ENCODE peak calls at places on chromosomes 7 and 10, in six cellular contexts. Z is NB4, B is IMR-90, T is fibroblast of lung, V is GM12865, G is AG04450. D is an unnamed sample.

GRCh38 chr10:60382946-60383681 is 6.6 kb downstream of the ANK3 start:
- DNase-seq in Z (no peak), B (peak; percentile 43), T (peak; percentile 83), V (no peak), G (no peak), D (peak; percentile 91)

GRCh38 chr10:43878386-43878785 is 229.7 kb upstream of the ZNF32 start:
- DNase-seq in Z (no peak), B (no peak), T (peak; percentile 38), V (no peak), G (no peak), D (no peak)

GRCh38 chr7:77180990-77181595 is 18.5 kb downstream of the FGL2 start:
- DNase-seq in Z (no peak), B (no peak), T (no peak), V (no peak), G (no peak), D (no peak)

GRCh38 chr7:120519224-120519623 is 246.2 kb downstream of the KCND2 start:
- DNase-seq in Z (no peak), B (no peak), T (no peak), V (peak; percentile 19), G (no peak), D (no peak)

GRCh38 chr10:42646214-42646613 is 7.8 kb upstream of the ZNF33B start:
- DNase-seq in Z (no peak), B (no peak), T (no peak), V (no peak), G (no peak), D (no peak)

GRCh38 chr7:116032886-116033285 is 2.3 kb upstream of the TFEC start:
- DNase-seq in Z (no peak), B (no peak), T (no peak), V (no peak), G (no peak), D (no peak)

GRCh38 chr10:34732926-34733325 is 82.2 kb downstream of the PARD3 start:
- DNase-seq in Z (peak; percentile 40), B (peak; percentile 64), T (peak; percentile 70), V (peak; percentile 8), G (no peak), D (peak; percentile 82)

GRCh38 chr7:101681170-101682007 is 52.3 kb upstream of the MYL10 start:
- DNase-seq in Z (peak; percentile 61), B (peak; percentile 87), T (peak; percentile 90), V (no peak), G (peak; percentile 24), D (peak; percentile 69)

GRCh38 chr10:110789604-110790428 is 81.9 kb upstream of the PDCD4 start:
- DNase-seq in Z (no peak), B (no peak), T (no peak), V (peak; percentile 46), G (no peak), D (no peak)

GRCh38 chr7:138913783-138914182 is 67.4 kb downstream of the KIAA1549 start:
- DNase-seq in Z (no peak), B (no peak), T (no peak), V (no peak), G (no peak), D (no peak)

GRCh38 chr10:96834121-96834520 is 2.0 kb downstream of the LCOR start:
- DNase-seq in Z (no peak), B (peak; percentile 28), T (peak; percentile 30), V (peak; percentile 45), G (no peak), D (peak; percentile 25)

GRCh38 chr7:6248581-6248980 is 23.8 kb downstream of the CYTH3 start:
- DNase-seq in Z (peak; percentile 68), B (peak; percentile 88), T (peak; percentile 86), V (no peak), G (peak; percentile 50), D (peak; percentile 88)

GRCh38 chr10:30915141-30915540 is 116.5 kb downstream of the ZNF438 start:
- DNase-seq in Z (peak; percentile 53), B (peak; percentile 65), T (no peak), V (no peak), G (no peak), D (peak; percentile 8)

GRCh38 chr10:21195149-21195731 is 298.1 kb upstream of the NEBL start:
- DNase-seq in Z (no peak), B (no peak), T (no peak), V (no peak), G (no peak), D (peak; percentile 81)

GRCh38 chr10:119651514-119652327 is 541 bp downstream of the BAG3 start:
- DNase-seq in Z (peak; percentile 31), B (no peak), T (no peak), V (no peak), G (no peak), D (no peak)

GRCh38 chr10:98414932-98415709 is at the start of gene PYROXD2:
- DNase-seq in Z (peak; percentile 92), B (peak; percentile 88), T (peak; percentile 91), V (peak; percentile 48), G (peak; percentile 81), D (peak; percentile 82)

GRCh38 chr7:152860302-152860701 is 100.8 kb downstream of the ACTR3B start:
- DNase-seq in Z (no peak), B (no peak), T (no peak), V (no peak), G (no peak), D (no peak)

GRCh38 chr7:41942468-41943097 is 239.7 kb upstream of the INHBA start:
- DNase-seq in Z (peak; percentile 60), B (peak; percentile 90), T (peak; percentile 39), V (no peak), G (peak; percentile 55), D (no peak)

GRCh38 chr7:100075418-100075817 is 6.1 kb downstream of the ZNF3 start:
- DNase-seq in Z (no peak), B (no peak), T (no peak), V (no peak), G (no peak), D (no peak)

GRCh38 chr7:138001529-138002095 is at the start of gene CREB3L2:
- DNase-seq in Z (peak; percentile 89), B (peak; percentile 57), T (peak; percentile 69), V (peak; percentile 83), G (no peak), D (peak; percentile 66)

GRCh38 chr10:11164806-11165590 is 147.3 kb downstream of the CELF2 start:
- DNase-seq in Z (peak; percentile 83), B (peak; percentile 78), T (peak; percentile 91), V (peak; percentile 85), G (peak; percentile 63), D (peak; percentile 77)

GRCh38 chr7:138890782-138891445 is 90.3 kb downstream of the KIAA1549 start:
- DNase-seq in Z (no peak), B (peak; percentile 22), T (peak; percentile 44), V (no peak), G (no peak), D (peak; percentile 30)

GRCh38 chr7:128833148-128833938 is 3.1 kb downstream of the FLNC start:
- DNase-seq in Z (peak; percentile 90), B (peak; percentile 88), T (peak; percentile 95), V (no peak), G (no peak), D (peak; percentile 40)

GRCh38 chr7:108055541-108056135 is 52.7 kb upstream of the LAMB1 start:
- DNase-seq in Z (no peak), B (no peak), T (no peak), V (no peak), G (no peak), D (no peak)

GRCh38 chr7:93890464-93891068 is at the start of gene TFPI2:
- DNase-seq in Z (no peak), B (peak; percentile 83), T (peak; percentile 85), V (peak; percentile 29), G (no peak), D (peak; percentile 90)

GRCh38 chr10:36489928-36490279 is 635.5 kb upstream of the ANKRD30A start:
- DNase-seq in Z (no peak), B (peak; percentile 86), T (peak; percentile 83), V (no peak), G (peak; percentile 44), D (peak; percentile 73)

GRCh38 chr10:78911533-78912340 is 157.0 kb upstream of the ZMIZ1 start:
- DNase-seq in Z (no peak), B (no peak), T (no peak), V (no peak), G (no peak), D (no peak)

GRCh38 chr7:37009282-37009681 is 285.0 kb upstream of the AOAH start:
- DNase-seq in Z (no peak), B (no peak), T (no peak), V (no peak), G (no peak), D (no peak)

GRCh38 chr10:61663466-61663865 is 737 bp downstream of the CABCOCO1 start:
- DNase-seq in Z (no peak), B (no peak), T (no peak), V (no peak), G (no peak), D (no peak)

GRCh38 chr7:105876964-105877601 is 684 bp upstream of the ATXN7L1 start:
- DNase-seq in Z (peak; percentile 28), B (peak; percentile 34), T (peak; percentile 32), V (no peak), G (no peak), D (peak; percentile 42)
- TF ChIP-seq CTCF in Z (no peak), B (peak; percentile 14), T (peak; percentile 12), V (no peak), G (peak; percentile 31), D (no peak)

GRCh38 chr7:24595671-24596418 is 22.6 kb downstream of the PALS2 start:
- DNase-seq in Z (no peak), B (no peak), T (no peak), V (peak; percentile 49), G (no peak), D (no peak)

GRCh38 chr7:24601600-24601999 is 28.3 kb downstream of the PALS2 start:
- DNase-seq in Z (no peak), B (no peak), T (no peak), V (no peak), G (no peak), D (no peak)

GRCh38 chr7:24602860-24603456 is 29.7 kb downstream of the PALS2 start:
- DNase-seq in Z (no peak), B (no peak), T (no peak), V (no peak), G (no peak), D (no peak)

GRCh38 chr7:24591152-24591551 is 17.9 kb downstream of the PALS2 start:
- DNase-seq in Z (no peak), B (no peak), T (no peak), V (peak; percentile 28), G (no peak), D (no peak)

DNA sequence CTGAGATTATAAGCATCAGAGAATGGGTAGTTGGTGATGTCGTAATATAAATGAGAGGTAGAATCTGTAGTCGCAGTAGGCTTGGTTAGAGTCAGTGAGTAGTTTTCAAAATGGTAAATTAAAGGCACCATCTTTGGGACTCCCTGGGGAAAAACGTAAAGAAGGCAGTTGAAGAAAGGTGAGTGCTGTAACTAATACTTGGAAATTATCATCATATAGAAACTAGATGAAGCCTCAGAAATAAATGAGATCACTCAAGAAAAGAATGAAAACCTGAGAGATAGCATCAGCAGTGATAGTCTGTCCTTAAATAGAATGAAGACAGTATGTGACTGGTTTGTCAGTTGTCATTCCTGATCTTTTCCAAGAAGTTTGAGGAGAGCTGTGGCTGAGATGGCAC is 23.8 kb downstream of the PALS2 start:
- DNase-seq in Z (no peak), B (no peak), T (no peak), V (peak; percentile 45), G (no peak), D (no peak)
- H3K4me3 ChIP-seq in Z (no peak overlapping the region), B (no peak overlapping the region), T (no peak overlapping the region), V (peak overlapping the region; percentile 41), G (no peak overlapping the region), D (no peak overlapping the region)

GRCh38 chr7:121960678-121961461 is 87.9 kb downstream of the PTPRZ1 start:
- DNase-seq in Z (no peak), B (peak; percentile 87), T (peak; percentile 91), V (no peak), G (peak; percentile 26), D (peak; percentile 96)
- TF ChIP-seq CTCF in Z (no peak), B (no peak), T (no peak), V (no peak), G (no peak), D (no peak)

GRCh38 chr10:84613336-84614021 is 285.1 kb downstream of the CCSER2 start:
- DNase-seq in Z (peak; percentile 49), B (no peak), T (peak; percentile 11), V (peak; percentile 31), G (no peak), D (peak; percentile 86)
- H3K4me3 ChIP-seq in Z (no peak overlapping the region), B (no peak overlapping the region), T (no peak overlapping the region), V (no peak overlapping the region), G (no peak overlapping the region), D (no peak overlapping the region)

D was measured in epithelial cell of esophagus.